ENCODE peak calls at places on chromosomes 11 and 22, in five cellular contexts. F, L, I, S and K are unnamed samples.
A peak's percentile ranks its signal among the peaks of the same experiment; 100 is the strongest.

GRCh38 chr11:77819921-77820564 is 479 bp downstream of the RSF1 start:
- DNase-seq in F (peak; percentile 22), L (peak; percentile 46), I (peak; percentile 6), S (peak; percentile 69), K (peak; percentile 69)

GRCh38 chr22:46801826-46802607 is 39.6 kb downstream of the TBC1D22A start:
- DNase-seq in F (no peak), L (no peak), I (no peak), S (no peak), K (no peak)

GRCh38 chr11:120236169-120237107 is 3.5 kb upstream of the POU2F3 start:
- DNase-seq in F (no peak), L (no peak), I (no peak), S (no peak), K (no peak)

GRCh38 chr22:19998232-19998951 is 18.2 kb downstream of the ARVCF start:
- DNase-seq in F (no peak), L (no peak), I (no peak), S (no peak), K (no peak)

GRCh38 chr11:122107566-122107965 is 8.4 kb downstream of the BLID start:
- DNase-seq in F (no peak), L (no peak), I (no peak), S (no peak), K (no peak)

GRCh38 chr11:2534957-2535672 is 90.3 kb downstream of the KCNQ1 start:
- DNase-seq in F (no peak), L (no peak), I (no peak), S (peak; percentile 54), K (no peak)

GRCh38 chr11:44680982-44681597 is 45.7 kb upstream of the TSPAN18 start:
- DNase-seq in F (no peak), L (no peak), I (peak; percentile 11), S (no peak), K (no peak)

GRCh38 chr11:1832181-1832988 is 2.4 kb upstream of the SYT8 start:
- DNase-seq in F (peak; percentile 32), L (no peak), I (peak; percentile 57), S (peak; percentile 65), K (peak; percentile 70)

GRCh38 chr11:114604886-114605285 is 9.3 kb upstream of the NXPE4 start:
- DNase-seq in F (no peak), L (no peak), I (no peak), S (no peak), K (no peak)